ENCODE peak calls at places on chromosomes 3 and 15, in six cellular contexts. H is T-helper 1 cell, R is dorsolateral prefrontal cortex, W is NCI-H1436, F is amniotic epithelial cell, D is IMR-90. J is an unnamed sample.
A peak's percentile ranks its signal among the peaks of the same experiment; 100 is the strongest.

GRCh38 chr3:136559896-136560295 is 192.3 kb downstream of the STAG1 start:
- DNase-seq in H (no peak), R (no peak), W (no peak), F (no peak), D (no peak), J (no peak)

GRCh38 chr3:46642971-46643370 is 30.6 kb downstream of the FAM240A start:
- DNase-seq in H (no peak), R (no peak), W (no peak), F (peak; percentile 93), D (no peak), J (no peak)

GRCh38 chr15:75531041-75531450 is 48.1 kb downstream of the PTPN9 start:
- DNase-seq in H (no peak), R (no peak), W (no peak), F (no peak), D (peak; percentile 40), J (no peak)

GRCh38 chr15:79680721-79681120 is 216.1 kb downstream of the MTHFS start:
- DNase-seq in H (no peak), R (no peak), W (no peak), F (peak; percentile 59), D (peak; percentile 88), J (no peak)

GRCh38 chr15:45913451-45913850 is 278.6 kb downstream of the SQOR start:
- DNase-seq in H (no peak), R (no peak), W (no peak), F (no peak), D (no peak), J (no peak)

GRCh38 chr3:196096382-196096953 is 14.6 kb upstream of the TFRC start:
- DNase-seq in H (no peak), R (no peak), W (no peak), F (no peak), D (no peak), J (no peak)

GRCh38 chr3:161043343-161044035 is 61.7 kb downstream of the B3GALNT1 start:
- DNase-seq in H (no peak), R (no peak), W (no peak), F (no peak), D (no peak), J (no peak)

GRCh38 chr3:138381413-138381901 is 33.1 kb downstream of the MRAS start:
- DNase-seq in H (no peak), R (peak; percentile 62), W (no peak), F (peak; percentile 19), D (peak; percentile 26), J (no peak)

GRCh38 chr15:80403712-80404056 is 498 bp upstream of the ARNT2 start:
- DNase-seq in H (no peak), R (peak; percentile 58), W (no peak), F (no peak), D (no peak), J (no peak)

GRCh38 chr3:158737410-158737809 is 5.2 kb upstream of the RARRES1 start:
- DNase-seq in H (no peak), R (no peak), W (no peak), F (no peak), D (no peak), J (no peak)

GRCh38 chr15:41788262-41788661 is 14.0 kb downstream of the MAPKBP1 start:
- DNase-seq in H (no peak), R (no peak), W (no peak), F (no peak), D (no peak), J (no peak)

GRCh38 chr3:66372681-66373350 is 128.0 kb downstream of the LRIG1 start:
- DNase-seq in H (no peak), R (peak; percentile 53), W (peak; percentile 58), F (peak; percentile 25), D (peak; percentile 20), J (peak; percentile 40)

GRCh38 chr3:66989860-66990696 is 8.0 kb upstream of the KBTBD8 start:
- DNase-seq in H (no peak), R (no peak), W (no peak), F (no peak), D (no peak), J (no peak)

GRCh38 chr15:62337934-62338333 is 172.8 kb upstream of the C2CD4B start:
- DNase-seq in H (no peak), R (no peak), W (no peak), F (no peak), D (no peak), J (no peak)

GRCh38 chr3:15409239-15409638 is 18.1 kb downstream of the METTL6 start:
- DNase-seq in H (no peak), R (no peak), W (no peak), F (peak; percentile 28), D (no peak), J (no peak)

GRCh38 chr15:43102181-43102580 is 3.7 kb downstream of the UBR1 start:
- DNase-seq in H (no peak), R (no peak), W (no peak), F (no peak), D (no peak), J (no peak)

GRCh38 chr3:14425574-14426304 is 23.3 kb downstream of the SLC6A6 start:
- DNase-seq in H (peak; percentile 56), R (no peak), W (no peak), F (no peak), D (no peak), J (no peak)

GRCh38 chr3:105402287-105402801 is 35.6 kb downstream of the ALCAM start:
- DNase-seq in H (no peak), R (no peak), W (no peak), F (peak; percentile 77), D (peak; percentile 47), J (no peak)

GRCh38 chr15:58604455-58604923 is 145.0 kb downstream of the ADAM10 start:
- DNase-seq in H (no peak), R (no peak), W (no peak), F (no peak), D (no peak), J (no peak)

GRCh38 chr3:93924491-93924890 is 49.2 kb downstream of the PROS1 start:
- DNase-seq in H (no peak), R (no peak), W (no peak), F (no peak), D (no peak), J (no peak)

GRCh38 chr3:120420855-120421570 is 29.8 kb downstream of the FSTL1 start:
- DNase-seq in H (no peak), R (no peak), W (no peak), F (peak; percentile 31), D (peak; percentile 75), J (no peak)

GRCh38 chr3:10285742-10286524 is 6.8 kb downstream of the GHRL start:
- DNase-seq in H (no peak), R (no peak), W (no peak), F (peak; percentile 85), D (peak; percentile 17), J (no peak)

GRCh38 chr15:42890161-42890913 is 30.2 kb downstream of the TTBK2 start:
- DNase-seq in H (no peak), R (no peak), W (no peak), F (peak; percentile 74), D (peak; percentile 88), J (no peak)

GRCh38 chr3:25453521-25454410 is 25.7 kb downstream of the RARB start:
- DNase-seq in H (no peak), R (no peak), W (no peak), F (no peak), D (peak; percentile 51), J (no peak)

GRCh38 chr3:58383904-58384303 is 49.7 kb downstream of the PDHB start:
- DNase-seq in H (no peak), R (no peak), W (no peak), F (peak; percentile 100), D (peak; percentile 99), J (no peak)

GRCh38 chr3:71809321-71809720 is 24.4 kb upstream of the PROK2 start:
- DNase-seq in H (no peak), R (no peak), W (no peak), F (no peak), D (no peak), J (no peak)

GRCh38 chr15:66749841-66750575 is 48.0 kb downstream of the SMAD6 start:
- DNase-seq in H (no peak), R (no peak), W (no peak), F (no peak), D (no peak), J (no peak)

GRCh38 chr3:169750665-169751064 is 14.2 kb downstream of the TERC start:
- DNase-seq in H (no peak), R (no peak), W (no peak), F (no peak), D (no peak), J (no peak)

GRCh38 chr15:65833501-65834220 is 35.6 kb upstream of the RAB11A start:
- DNase-seq in H (no peak), R (no peak), W (peak; percentile 74), F (no peak), D (no peak), J (no peak)

GRCh38 chr3:181694805-181695660 is 16.7 kb upstream of the SOX2 start:
- DNase-seq in H (no peak), R (no peak), W (no peak), F (peak; percentile 7), D (no peak), J (no peak)

GRCh38 chr3:158453004-158453403 is 118.0 kb upstream of the MLF1 start:
- DNase-seq in H (no peak), R (no peak), W (no peak), F (no peak), D (no peak), J (no peak)

GRCh38 chr3:128727996-128728395 is 2.0 kb downstream of the RAB7A start:
- DNase-seq in H (no peak), R (no peak), W (no peak), F (no peak), D (no peak), J (no peak)

GRCh38 chr15:63133786-63134185 is 12.1 kb downstream of the LACTB start:
- DNase-seq in H (no peak), R (no peak), W (no peak), F (peak; percentile 78), D (peak; percentile 75), J (no peak)

GRCh38 chr3:114484895-114485294 is 191.1 kb downstream of the TIGIT start:
- DNase-seq in H (no peak), R (no peak), W (no peak), F (no peak), D (no peak), J (no peak)

GRCh38 chr15:41656188-41656587 is 4.0 kb upstream of the MGA start:
- DNase-seq in H (no peak), R (no peak), W (no peak), F (peak; percentile 74), D (peak; percentile 44), J (no peak)

GRCh38 chr3:7871161-7871560 is 630.5 kb upstream of the LMCD1 start:
- DNase-seq in H (no peak), R (no peak), W (no peak), F (no peak), D (no peak), J (no peak)

GRCh38 chr3:49028298-49028672 is 913 bp downstream of the IMPDH2 start:
- DNase-seq in H (no peak), R (no peak), W (no peak), F (no peak), D (no peak), J (no peak)

GRCh38 chr3:149579838-149580542 is 77.8 kb downstream of the WWTR1 start:
- DNase-seq in H (no peak), R (no peak), W (no peak), F (peak; percentile 64), D (peak; percentile 82), J (no peak)

GRCh38 chr3:12501360-12502020 is 17.2 kb downstream of the TSEN2 start:
- DNase-seq in H (no peak), R (no peak), W (no peak), F (peak; percentile 94), D (peak; percentile 69), J (no peak)

GRCh38 chr3:170835346-170835745 is 34.6 kb downstream of the RPL22L1 start:
- DNase-seq in H (no peak), R (no peak), W (no peak), F (no peak), D (no peak), J (no peak)

J was measured in T follicular helper cell.